ENCODE peak calls at places on chromosomes 6 and 20, in six cellular contexts. P, M, C, R, Q and I are unnamed samples.
A peak's percentile ranks its signal among the peaks of the same experiment; 100 is the strongest.

GRCh38 chr20:17083738-17084137 is 143.1 kb upstream of the PCSK2 start:
- DNase-seq in P (no peak), R (no peak), M (peak; percentile 4), Q (no peak), C (no peak), I (no peak)

GRCh38 chr6:7238900-7239589 is 74.0 kb downstream of the SSR1 start:
- DNase-seq in Q (peak; percentile 94), R (peak; percentile 90), M (peak; percentile 70), C (peak; percentile 45), P (peak; percentile 86), I (peak; percentile 92)

GRCh38 chr6:44126320-44127149 is 717 bp downstream of the MRPL14 start:
- DNase-seq in Q (peak; percentile 15), P (peak; percentile 76), M (peak; percentile 86), C (peak; percentile 20), R (peak; percentile 74), I (no peak)

GRCh38 chr20:52001999-52002666 is 189.4 kb downstream of the ZFP64 start:
- DNase-seq in M (peak; percentile 35), Q (no peak), P (no peak), R (no peak), C (no peak), I (no peak)

GRCh38 chr20:55086421-55086820 is 611.0 kb downstream of the DOK5 start:
- DNase-seq in M (no peak), R (no peak), Q (no peak), P (no peak), C (no peak), I (no peak)

GRCh38 chr6:30685977-30686907 is at the start of gene PPP1R18:
- DNase-seq in C (peak; percentile 53), Q (peak; percentile 36), R (peak; percentile 87), P (peak; percentile 85), M (peak; percentile 89), I (peak; percentile 21)

GRCh38 chr20:31570021-31570463 is 35.0 kb upstream of the ID1 start:
- DNase-seq in C (no peak), M (no peak), P (no peak), Q (no peak), R (no peak), I (no peak)

GRCh38 chr20:35490736-35491181 is 35.4 kb downstream of the CEP250 start:
- DNase-seq in Q (no peak), C (no peak), P (peak; percentile 75), M (no peak), R (no peak), I (no peak)

GRCh38 chr6:63573899-63574553 is 1.7 kb downstream of the LOC128125822 start:
- DNase-seq in P (peak; percentile 54), R (peak; percentile 23), C (peak; percentile 35), M (peak; percentile 79), Q (peak; percentile 2), I (peak; percentile 38)

GRCh38 chr6:24779416-24779815 is 4.7 kb downstream of the GMNN start:
- DNase-seq in C (no peak), Q (no peak), P (no peak), M (no peak), R (no peak), I (no peak)

GRCh38 chr6:12577124-12577845 is 139.3 kb upstream of the PHACTR1 start:
- DNase-seq in C (no peak), R (no peak), M (no peak), Q (no peak), P (no peak), I (no peak)